ENCODE peak calls at places on chromosomes 1 and 21, in ten cellular contexts. One of them, this sample, is unnamed.

GRCh38 chr1:26784023-26784871 is 3.5 kb upstream of the PIGV start:
- DNase-seq in AG04449: no peak
- DNase-seq in astrocyte of the spinal cord: peak; percentile 87
- DNase-seq in uterus: peak; percentile 46
- DNase-seq in GM12864: no peak
- DNase-seq in A673: peak; percentile 24
- DNase-seq in brain microvascular endothelial cell: peak; percentile 76
- DNase-seq in epithelial cell of esophagus: peak; percentile 40
- DNase-seq in HepG2: peak; percentile 99
- DNase-seq in NB4: peak; percentile 67
- DNase-seq in this sample: no peak

GRCh38 chr1:160548960-160549664 is 26.1 kb upstream of the SLAMF6 start:
- DNase-seq in AG04449: no peak
- DNase-seq in astrocyte of the spinal cord: no peak
- DNase-seq in uterus: no peak
- DNase-seq in GM12864: peak; percentile 64
- DNase-seq in A673: no peak
- DNase-seq in brain microvascular endothelial cell: no peak
- DNase-seq in epithelial cell of esophagus: no peak
- DNase-seq in HepG2: no peak
- DNase-seq in NB4: no peak
- DNase-seq in this sample: no peak

GRCh38 chr21:26565105-26565504 is 8.0 kb downstream of the CYYR1 start:
- DNase-seq in AG04449: no peak
- DNase-seq in astrocyte of the spinal cord: no peak
- DNase-seq in uterus: no peak
- DNase-seq in GM12864: no peak
- DNase-seq in A673: no peak
- DNase-seq in brain microvascular endothelial cell: no peak
- DNase-seq in epithelial cell of esophagus: no peak
- DNase-seq in HepG2: no peak
- DNase-seq in NB4: no peak
- DNase-seq in this sample: no peak

GRCh38 chr1:183956559-183957188 is 80.9 kb downstream of the COLGALT2 start:
- DNase-seq in AG04449: peak; percentile 62
- DNase-seq in astrocyte of the spinal cord: peak; percentile 84
- DNase-seq in uterus: no peak
- DNase-seq in GM12864: peak; percentile 90
- DNase-seq in A673: peak; percentile 49
- DNase-seq in brain microvascular endothelial cell: peak; percentile 73
- DNase-seq in epithelial cell of esophagus: peak; percentile 83
- DNase-seq in HepG2: no peak
- DNase-seq in NB4: peak; percentile 93
- DNase-seq in this sample: peak; percentile 67

GRCh38 chr1:9717193-9718005 is 65.9 kb downstream of the PIK3CD start:
- DNase-seq in AG04449: no peak
- DNase-seq in astrocyte of the spinal cord: peak; percentile 4
- DNase-seq in uterus: no peak
- DNase-seq in GM12864: peak; percentile 48
- DNase-seq in A673: no peak
- DNase-seq in brain microvascular endothelial cell: no peak
- DNase-seq in epithelial cell of esophagus: no peak
- DNase-seq in HepG2: peak; percentile 93
- DNase-seq in NB4: peak; percentile 95
- DNase-seq in this sample: no peak

GRCh38 chr1:87329051-87329755 is 523 bp downstream of the LMO4 start:
- DNase-seq in AG04449: no peak
- DNase-seq in astrocyte of the spinal cord: peak; percentile 67
- DNase-seq in uterus: peak; percentile 46
- DNase-seq in GM12864: no peak
- DNase-seq in A673: peak; percentile 60
- DNase-seq in brain microvascular endothelial cell: peak; percentile 29
- DNase-seq in epithelial cell of esophagus: peak; percentile 49
- DNase-seq in HepG2: peak; percentile 54
- DNase-seq in NB4: peak; percentile 69
- DNase-seq in this sample: no peak

GRCh38 chr1:149936076-149936991 is at the start of gene MTMR11:
- DNase-seq in AG04449: no peak
- DNase-seq in astrocyte of the spinal cord: peak; percentile 52
- DNase-seq in uterus: peak; percentile 41
- DNase-seq in GM12864: no peak
- DNase-seq in A673: peak; percentile 51
- DNase-seq in brain microvascular endothelial cell: no peak
- DNase-seq in epithelial cell of esophagus: peak; percentile 51
- DNase-seq in HepG2: peak; percentile 22
- DNase-seq in NB4: no peak
- DNase-seq in this sample: no peak

GRCh38 chr1:43452789-43453441 is 816 bp downstream of the HYI start:
- DNase-seq in AG04449: peak; percentile 37
- DNase-seq in astrocyte of the spinal cord: peak; percentile 51
- DNase-seq in uterus: peak; percentile 45
- DNase-seq in GM12864: no peak
- DNase-seq in A673: peak; percentile 75
- DNase-seq in brain microvascular endothelial cell: no peak
- DNase-seq in epithelial cell of esophagus: peak; percentile 57
- DNase-seq in HepG2: no peak
- DNase-seq in NB4: peak; percentile 29
- DNase-seq in this sample: peak; percentile 59

GRCh38 chr1:55552636-55553035 is 337.5 kb upstream of the USP24 start:
- DNase-seq in AG04449: no peak
- DNase-seq in astrocyte of the spinal cord: no peak
- DNase-seq in uterus: no peak
- DNase-seq in GM12864: no peak
- DNase-seq in A673: no peak
- DNase-seq in brain microvascular endothelial cell: no peak
- DNase-seq in epithelial cell of esophagus: no peak
- DNase-seq in HepG2: no peak
- DNase-seq in NB4: no peak
- DNase-seq in this sample: no peak

GRCh38 chr1:99849413-99849743 is 783 bp upstream of the AGL start:
- DNase-seq in AG04449: no peak
- DNase-seq in astrocyte of the spinal cord: peak; percentile 2
- DNase-seq in uterus: no peak
- DNase-seq in GM12864: no peak
- DNase-seq in A673: peak; percentile 10
- DNase-seq in brain microvascular endothelial cell: no peak
- DNase-seq in epithelial cell of esophagus: peak; percentile 18
- DNase-seq in HepG2: peak; percentile 29
- DNase-seq in NB4: peak; percentile 40
- DNase-seq in this sample: no peak

GRCh38 chr1:9753121-9753531 is 70.6 kb downstream of the CLSTN1 start:
- DNase-seq in AG04449: peak; percentile 37
- DNase-seq in astrocyte of the spinal cord: peak; percentile 81
- DNase-seq in uterus: peak; percentile 41
- DNase-seq in GM12864: no peak
- DNase-seq in A673: peak; percentile 65
- DNase-seq in brain microvascular endothelial cell: peak; percentile 83
- DNase-seq in epithelial cell of esophagus: peak; percentile 87
- DNase-seq in HepG2: no peak
- DNase-seq in NB4: no peak
- DNase-seq in this sample: peak; percentile 43

GRCh38 chr21:39020751-39021474 is 162.3 kb downstream of the PSMG1 start:
- DNase-seq in AG04449: no peak
- DNase-seq in astrocyte of the spinal cord: no peak
- DNase-seq in uterus: no peak
- DNase-seq in GM12864: no peak
- DNase-seq in A673: no peak
- DNase-seq in brain microvascular endothelial cell: peak; percentile 47
- DNase-seq in epithelial cell of esophagus: peak; percentile 89
- DNase-seq in HepG2: peak; percentile 64
- DNase-seq in NB4: peak; percentile 58
- DNase-seq in this sample: peak; percentile 11

GRCh38 chr1:1100296-1100695 is 15.6 kb downstream of the C1orf159 start:
- DNase-seq in AG04449: no peak
- DNase-seq in astrocyte of the spinal cord: no peak
- DNase-seq in uterus: no peak
- DNase-seq in GM12864: no peak
- DNase-seq in A673: no peak
- DNase-seq in brain microvascular endothelial cell: no peak
- DNase-seq in epithelial cell of esophagus: no peak
- DNase-seq in HepG2: no peak
- DNase-seq in NB4: no peak
- DNase-seq in this sample: no peak

GRCh38 chr1:59698386-59698785 is 116.4 kb upstream of the HOOK1 start:
- DNase-seq in AG04449: no peak
- DNase-seq in astrocyte of the spinal cord: no peak
- DNase-seq in uterus: no peak
- DNase-seq in GM12864: no peak
- DNase-seq in A673: no peak
- DNase-seq in brain microvascular endothelial cell: no peak
- DNase-seq in epithelial cell of esophagus: no peak
- DNase-seq in HepG2: no peak
- DNase-seq in NB4: peak; percentile 69
- DNase-seq in this sample: no peak

GRCh38 chr1:77370588-77371306 is 88.9 kb downstream of the AK5 start:
- DNase-seq in AG04449: peak; percentile 92
- DNase-seq in astrocyte of the spinal cord: peak; percentile 97
- DNase-seq in uterus: no peak
- DNase-seq in GM12864: no peak
- DNase-seq in A673: no peak
- DNase-seq in brain microvascular endothelial cell: peak; percentile 81
- DNase-seq in epithelial cell of esophagus: peak; percentile 13
- DNase-seq in HepG2: no peak
- DNase-seq in NB4: peak; percentile 45
- DNase-seq in this sample: peak; percentile 91

GRCh38 chr1:60952566-60953215 is 129.7 kb upstream of the NFIA start:
- DNase-seq in AG04449: no peak
- DNase-seq in astrocyte of the spinal cord: no peak
- DNase-seq in uterus: no peak
- DNase-seq in GM12864: no peak
- DNase-seq in A673: no peak
- DNase-seq in brain microvascular endothelial cell: no peak
- DNase-seq in epithelial cell of esophagus: no peak
- DNase-seq in HepG2: no peak
- DNase-seq in NB4: no peak
- DNase-seq in this sample: no peak

GRCh38 chr21:46196733-46197132 is 12.5 kb upstream of the SPATC1L start:
- DNase-seq in AG04449: no peak
- DNase-seq in astrocyte of the spinal cord: no peak
- DNase-seq in uterus: peak; percentile 8
- DNase-seq in GM12864: no peak
- DNase-seq in A673: no peak
- DNase-seq in brain microvascular endothelial cell: no peak
- DNase-seq in epithelial cell of esophagus: no peak
- DNase-seq in HepG2: no peak
- DNase-seq in NB4: no peak
- DNase-seq in this sample: no peak

DNA sequence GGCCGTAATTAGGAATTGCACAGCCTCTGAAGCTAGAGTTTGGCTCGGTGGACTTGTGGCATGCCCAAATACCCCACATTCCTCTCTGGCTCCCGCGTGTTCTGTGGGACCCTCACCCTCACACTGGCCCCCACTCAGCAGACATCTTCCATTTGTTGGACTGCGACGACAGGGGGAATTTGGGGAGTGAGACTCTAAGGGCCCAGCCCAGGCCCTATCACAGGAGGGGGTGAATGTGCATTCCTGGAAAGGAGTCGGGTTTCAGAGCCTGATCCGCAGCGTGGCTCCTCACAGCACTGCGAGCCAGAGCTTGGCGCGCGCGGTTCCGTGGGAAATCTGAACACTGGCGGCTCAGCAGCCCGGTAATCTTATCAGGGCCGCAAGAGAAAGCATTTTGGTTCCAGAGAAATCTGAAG is 5.2 kb downstream of the RCSD1 start:
- DNase-seq in AG04449: no peak
- DNase-seq in astrocyte of the spinal cord: no peak
- DNase-seq in uterus: no peak
- DNase-seq in GM12864: no peak
- DNase-seq in A673: no peak
- DNase-seq in brain microvascular endothelial cell: peak; percentile 58
- DNase-seq in epithelial cell of esophagus: no peak
- DNase-seq in HepG2: no peak
- DNase-seq in NB4: no peak
- DNase-seq in this sample: no peak
- H3K4me3 ChIP-seq in AG04449: no peak overlapping the region
- H3K4me3 ChIP-seq in astrocyte of the spinal cord: no peak overlapping the region
- H3K4me3 ChIP-seq in uterus: no peak overlapping the region
- H3K4me3 ChIP-seq in GM12864: no peak overlapping the region
- H3K4me3 ChIP-seq in A673: no peak overlapping the region
- H3K4me3 ChIP-seq in brain microvascular endothelial cell: no peak overlapping the region
- H3K4me3 ChIP-seq in epithelial cell of esophagus: no peak overlapping the region
- H3K4me3 ChIP-seq in HepG2: no peak overlapping the region
- H3K4me3 ChIP-seq in NB4: no peak overlapping the region
- H3K4me3 ChIP-seq in this sample: no peak overlapping the region

GRCh38 chr1:30572192-30572591 is 151.2 kb downstream of the MATN1 start:
- DNase-seq in AG04449: no peak
- DNase-seq in astrocyte of the spinal cord: no peak
- DNase-seq in uterus: no peak
- DNase-seq in GM12864: no peak
- DNase-seq in A673: no peak
- DNase-seq in brain microvascular endothelial cell: no peak
- DNase-seq in epithelial cell of esophagus: peak; percentile 31
- DNase-seq in HepG2: no peak
- DNase-seq in NB4: no peak
- DNase-seq in this sample: no peak
- TF ChIP-seq CTCF in AG04449: no peak
- TF ChIP-seq CTCF in astrocyte of the spinal cord: no peak
- TF ChIP-seq CTCF in uterus: no peak
- TF ChIP-seq CTCF in GM12864: no peak
- TF ChIP-seq CTCF in A673: no peak
- TF ChIP-seq CTCF in brain microvascular endothelial cell: no peak
- TF ChIP-seq CTCF in epithelial cell of esophagus: peak; percentile 6
- TF ChIP-seq CTCF in HepG2: no peak
- TF ChIP-seq CTCF in NB4: no peak
- TF ChIP-seq CTCF in this sample: peak; percentile 12

DNA sequence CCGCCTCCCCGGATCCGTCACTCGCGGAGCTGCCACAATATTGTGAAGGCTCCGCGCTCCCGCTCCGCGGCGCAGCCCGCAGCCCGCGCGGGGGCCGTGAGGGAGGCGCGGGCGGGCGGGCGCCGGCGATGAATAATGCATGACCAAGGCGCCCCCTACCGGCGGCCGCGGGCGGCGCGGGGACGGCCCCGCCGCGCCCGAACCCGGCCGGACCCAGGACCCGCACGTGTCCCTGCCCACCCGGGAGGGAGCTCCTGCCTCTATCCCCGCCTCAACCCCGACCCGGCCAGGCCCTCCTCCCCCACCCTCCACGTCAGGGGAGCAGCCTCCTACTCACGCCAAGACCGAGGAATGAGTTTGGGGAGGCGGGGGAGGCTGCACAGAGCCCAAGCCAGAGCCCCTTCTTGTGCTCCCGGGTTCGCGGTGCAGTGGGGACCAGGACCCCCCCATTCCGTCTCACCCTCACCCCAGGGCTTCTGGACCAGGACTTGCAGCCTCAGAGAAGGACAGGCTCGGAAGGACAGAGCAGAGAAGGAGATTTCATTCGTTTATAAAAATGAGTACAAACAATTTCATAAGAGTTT is 70.8 kb upstream of the CASZ1 start:
- DNase-seq in AG04449: no peak
- DNase-seq in astrocyte of the spinal cord: no peak
- DNase-seq in uterus: peak; percentile 62
- DNase-seq in GM12864: no peak
- DNase-seq in A673: peak; percentile 69
- DNase-seq in brain microvascular endothelial cell: peak; percentile 12
- DNase-seq in epithelial cell of esophagus: peak; percentile 43
- DNase-seq in HepG2: no peak
- DNase-seq in NB4: peak; percentile 64
- DNase-seq in this sample: no peak
- H3K4me3 ChIP-seq in AG04449: peak overlapping the region; percentile 55
- H3K4me3 ChIP-seq in astrocyte of the spinal cord: peak overlapping the region; percentile 33
- H3K4me3 ChIP-seq in uterus: peak overlapping the region; percentile 47
- H3K4me3 ChIP-seq in GM12864: peak overlapping the region; percentile 6
- H3K4me3 ChIP-seq in A673: peak overlapping the region; percentile 46
- H3K4me3 ChIP-seq in brain microvascular endothelial cell: peak overlapping the region; percentile 32
- H3K4me3 ChIP-seq in epithelial cell of esophagus: peak overlapping the region; percentile 30
- H3K4me3 ChIP-seq in HepG2: no peak overlapping the region
- H3K4me3 ChIP-seq in NB4: no peak overlapping the region
- H3K4me3 ChIP-seq in this sample: peak overlapping the region; percentile 44

GRCh38 chr1:167225920-167226319 is 5.2 kb downstream of the POU2F1 start:
- DNase-seq in AG04449: no peak
- DNase-seq in astrocyte of the spinal cord: no peak
- DNase-seq in uterus: no peak
- DNase-seq in GM12864: no peak
- DNase-seq in A673: no peak
- DNase-seq in brain microvascular endothelial cell: no peak
- DNase-seq in epithelial cell of esophagus: no peak
- DNase-seq in HepG2: no peak
- DNase-seq in NB4: no peak
- DNase-seq in this sample: no peak
- TF ChIP-seq CTCF in AG04449: no peak
- TF ChIP-seq CTCF in astrocyte of the spinal cord: no peak
- TF ChIP-seq CTCF in uterus: no peak
- TF ChIP-seq CTCF in GM12864: no peak
- TF ChIP-seq CTCF in A673: peak; percentile 14
- TF ChIP-seq CTCF in brain microvascular endothelial cell: no peak
- TF ChIP-seq CTCF in epithelial cell of esophagus: no peak
- TF ChIP-seq CTCF in HepG2: no peak
- TF ChIP-seq CTCF in NB4: no peak
- TF ChIP-seq CTCF in this sample: no peak

This sample was measured in AG09309.